ENCODE peak calls at places on chromosome 15, in five cellular contexts. G, X, B, T and Z are unnamed samples.
A peak's percentile ranks its signal among the peaks of the same experiment; 100 is the strongest.

GRCh38 chr15:65361708-65362459 is 15.9 kb downstream of the IGDCC3 start:
- DNase-seq in B (no peak), X (no peak), T (no peak), G (no peak), Z (no peak)

GRCh38 chr15:70252056-70252935 is 154.6 kb upstream of the TLE3 start:
- DNase-seq in G (no peak), T (no peak), B (no peak), X (no peak), Z (no peak)

GRCh38 chr15:47364671-47365141 is 352.6 kb upstream of the SEMA6D start:
- DNase-seq in B (no peak), G (no peak), X (no peak), T (no peak), Z (no peak)

GRCh38 chr15:67832031-67832551 is 6.8 kb downstream of the SKOR1 start:
- DNase-seq in X (no peak), B (no peak), T (no peak), G (no peak), Z (no peak)

GRCh38 chr15:55742927-55743614 is at the start of gene PRTG:
- DNase-seq in X (no peak), T (peak; percentile 95), G (peak; percentile 37), B (peak; percentile 87), Z (no peak)

GRCh38 chr15:59609730-59610712 is 1.6 kb upstream of the GCNT3 start:
- DNase-seq in B (no peak), G (no peak), T (no peak), X (no peak), Z (no peak)

GRCh38 chr15:100602822-100603393 is 519 bp downstream of the ASB7 start:
- DNase-seq in X (peak; percentile 29), B (peak; percentile 27), G (peak; percentile 12), T (peak; percentile 3), Z (peak; percentile 53)

GRCh38 chr15:52163321-52164190 is 27.6 kb downstream of the GNB5 start:
- DNase-seq in X (no peak), T (peak; percentile 44), B (peak; percentile 72), G (no peak), Z (peak; percentile 21)

GRCh38 chr15:69658401-69658945 is 205.9 kb downstream of the RPLP1 start:
- DNase-seq in T (no peak), B (no peak), G (no peak), X (no peak), Z (no peak)

GRCh38 chr15:51642696-51643095 is 20.1 kb upstream of the DMXL2 start:
- DNase-seq in G (no peak), T (no peak), B (no peak), X (no peak), Z (no peak)

GRCh38 chr15:71357967-71358366 is 242.7 kb downstream of the THSD4 start:
- DNase-seq in B (no peak), X (no peak), G (no peak), T (no peak), Z (no peak)

GRCh38 chr15:28991236-28992171 is 105.7 kb downstream of the APBA2 start:
- DNase-seq in X (no peak), G (no peak), T (peak; percentile 25), B (no peak), Z (no peak)

GRCh38 chr15:69568621-69569020 is 116.0 kb downstream of the RPLP1 start:
- DNase-seq in X (no peak), G (no peak), B (no peak), T (no peak), Z (no peak)

GRCh38 chr15:31437686-31438085 is 111.1 kb downstream of the KLF13 start:
- DNase-seq in G (no peak), B (no peak), X (no peak), T (no peak), Z (no peak)

GRCh38 chr15:93895976-93896770 is 335.2 kb upstream of the MCTP2 start:
- DNase-seq in X (no peak), B (no peak), G (no peak), T (no peak), Z (no peak)

GRCh38 chr15:98455899-98456298 is 192.4 kb upstream of the IGF1R start:
- DNase-seq in T (no peak), X (no peak), B (no peak), G (no peak), Z (no peak)

GRCh38 chr15:67685008-67685599 is 140.2 kb upstream of the SKOR1 start:
- DNase-seq in X (peak; percentile 4), G (no peak), B (no peak), T (peak; percentile 42), Z (no peak)

GRCh38 chr15:88440021-88440420 is 27.2 kb downstream of the MRPL46 start:
- DNase-seq in B (no peak), G (no peak), X (no peak), T (no peak), Z (no peak)

GRCh38 chr15:99435138-99435695 is 130.6 kb upstream of the MEF2A start:
- DNase-seq in B (peak; percentile 12), G (peak; percentile 67), X (no peak), T (no peak), Z (no peak)

GRCh38 chr15:101482526-101483371 is 6.8 kb downstream of the PCSK6 start:
- DNase-seq in X (no peak), T (no peak), B (peak; percentile 37), G (no peak), Z (no peak)

GRCh38 chr15:70976856-70977255 is 84.2 kb downstream of the LRRC49 start:
- DNase-seq in B (no peak), T (no peak), G (no peak), X (no peak), Z (no peak)

GRCh38 chr15:86743283-86743903 is 663.7 kb downstream of the AGBL1 start:
- DNase-seq in G (peak; percentile 16), T (peak; percentile 76), B (peak; percentile 66), X (peak; percentile 42), Z (peak; percentile 18)

GRCh38 chr15:72562878-72563277 is 88.7 kb downstream of the ARIH1 start:
- DNase-seq in G (no peak), T (no peak), X (no peak), B (no peak), Z (no peak)

GRCh38 chr15:68608206-68608843 is 29.5 kb downstream of the CORO2B start:
- DNase-seq in T (peak; percentile 18), B (peak; percentile 83), G (peak; percentile 63), X (no peak), Z (no peak)

GRCh38 chr15:85477061-85477460 is 96.7 kb downstream of the AKAP13 start:
- DNase-seq in G (no peak), X (no peak), B (no peak), T (no peak), Z (no peak)

GRCh38 chr15:25175789-25176615 is 221.2 kb downstream of the SNRPN start:
- DNase-seq in B (peak; percentile 7), X (no peak), T (no peak), G (peak; percentile 9), Z (no peak)

GRCh38 chr15:31399544-31400171 is 73.0 kb downstream of the KLF13 start:
- DNase-seq in X (no peak), B (no peak), T (no peak), G (no peak), Z (no peak)

GRCh38 chr15:67680645-67681044 is 138.1 kb downstream of the MAP2K5 start:
- DNase-seq in T (no peak), G (no peak), X (no peak), B (no peak), Z (no peak)

GRCh38 chr15:25689592-25689991 is 173.5 kb downstream of the ATP10A start:
- DNase-seq in B (no peak), X (no peak), T (peak; percentile 42), G (peak; percentile 6), Z (no peak)

GRCh38 chr15:78060232-78060631 is 17.3 kb downstream of the TBC1D2B start:
- DNase-seq in X (no peak), G (no peak), B (no peak), T (no peak), Z (no peak)
- H3K4me1 ChIP-seq in X (peaks cover 60% of the 10 kb centered on the region), G (peaks cover 85% of the 10 kb centered on the region), B (peaks cover 75% of the 10 kb centered on the region), T (peaks cover 23% of the 10 kb centered on the region), Z (peaks cover 94% of the 10 kb centered on the region)

DNA sequence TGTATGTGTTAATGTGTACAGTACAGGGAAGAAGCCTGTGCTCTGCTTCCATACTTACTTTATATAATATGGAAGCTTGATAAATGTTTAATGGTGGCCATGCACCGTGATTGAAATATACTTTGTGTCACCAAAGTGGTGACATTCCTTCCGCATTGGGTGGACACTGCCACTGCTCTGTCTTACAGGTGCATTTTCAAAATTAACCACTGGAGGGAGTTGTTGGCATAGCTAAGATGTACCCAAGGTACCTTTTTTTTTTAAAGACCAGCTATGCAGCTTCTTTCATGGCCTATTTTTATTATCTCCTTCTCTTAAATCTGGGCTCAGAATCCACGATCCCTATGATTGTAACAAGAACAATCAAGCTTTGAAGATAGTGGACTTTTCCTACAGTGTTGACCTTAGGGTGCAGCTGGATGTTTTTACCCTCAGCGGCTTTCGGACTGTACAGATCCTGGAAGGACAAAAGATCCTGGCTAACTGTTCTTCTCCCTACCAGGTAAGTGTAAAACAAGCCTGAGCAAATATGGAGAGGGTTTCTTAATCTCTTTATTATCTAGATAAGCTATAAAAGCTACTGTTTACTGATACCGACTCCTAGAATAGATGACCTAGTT is 21.6 kb upstream of the PAK6 start:
- DNase-seq in T (peak; percentile 86), X (peak; percentile 61), B (peak; percentile 71), G (peak; percentile 70), Z (peak; percentile 64)
- H3K36me3 ChIP-seq in T (peaks cover 11% of the 10 kb centered on the region), X (no peaks in the 10 kb centered on the region), B (no peaks in the 10 kb centered on the region), G (no peaks in the 10 kb centered on the region), Z (no peaks in the 10 kb centered on the region)

GRCh38 chr15:73756390-73756789 is 3.2 kb upstream of the INSYN1 start:
- DNase-seq in T (no peak), G (no peak), B (no peak), X (no peak), Z (no peak)

GRCh38 chr15:73756947-73757513 is 3.9 kb upstream of the INSYN1 start:
- DNase-seq in X (no peak), T (no peak), B (no peak), G (no peak), Z (no peak)

GRCh38 chr15:73755481-73755880 is 2.3 kb upstream of the INSYN1 start:
- DNase-seq in T (no peak), X (no peak), B (no peak), G (no peak), Z (no peak)

GRCh38 chr15:73755946-73756345 is 2.8 kb upstream of the INSYN1 start:
- DNase-seq in B (no peak), G (no peak), T (no peak), X (no peak), Z (no peak)

GRCh38 chr15:73757571-73757970 is 4.4 kb upstream of the INSYN1 start:
- DNase-seq in X (no peak), B (no peak), G (no peak), T (no peak), Z (no peak)
- H3K27me3 ChIP-seq in X (peaks cover 6% of the 10 kb centered on the region), B (no peaks in the 10 kb centered on the region), G (peaks cover 1% of the 10 kb centered on the region), T (peaks cover 4% of the 10 kb centered on the region), Z (no peaks in the 10 kb centered on the region)

DNA sequence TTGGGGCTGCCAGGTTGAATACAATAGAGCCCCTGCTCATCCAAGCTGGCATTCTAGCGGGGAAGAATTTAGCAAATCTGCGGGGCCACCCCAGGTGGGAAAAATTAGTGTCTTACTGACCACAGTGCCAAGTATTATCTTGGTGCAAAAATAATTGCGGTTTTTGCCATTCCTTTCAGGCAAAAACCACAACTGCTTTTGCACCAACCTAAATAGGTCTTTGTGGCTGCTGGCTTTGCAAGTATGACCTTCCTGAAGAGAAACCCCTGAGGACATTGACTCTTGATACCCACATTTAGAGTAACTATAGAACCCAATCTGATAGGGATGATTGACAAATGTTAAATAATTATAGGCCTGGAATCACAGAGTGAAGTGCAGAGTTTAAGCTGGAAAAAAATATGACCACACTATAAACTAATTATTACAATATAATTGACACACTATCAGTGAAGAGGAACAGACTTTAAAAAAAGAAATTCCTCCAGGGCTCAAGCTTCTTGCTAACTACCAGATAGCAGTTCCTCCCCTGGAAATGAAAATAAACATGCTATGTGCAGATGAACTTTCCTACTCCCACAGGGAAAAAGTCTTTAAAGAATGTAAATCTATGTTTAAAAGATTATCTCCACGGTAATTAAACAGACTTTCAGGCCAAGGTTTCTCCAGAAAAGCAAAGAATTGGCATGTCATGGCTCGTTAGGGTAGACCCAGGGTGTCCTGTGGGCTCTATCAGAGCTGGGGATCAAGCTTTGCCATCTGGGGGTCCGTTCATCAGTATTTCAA is 34.4 kb downstream of the CA12 start:
- DNase-seq in G (no peak), T (no peak), X (no peak), B (no peak), Z (no peak)
- H3K4me1 ChIP-seq in G (peaks cover 60% of the 10 kb centered on the region), T (no peaks in the 10 kb centered on the region), X (no peaks in the 10 kb centered on the region), B (peaks cover 9% of the 10 kb centered on the region), Z (no peaks in the 10 kb centered on the region)